ENCODE peak calls at places on chromosome 2, in four cellular contexts. R is right atrium auricular region; V is CD8-positive, alpha-beta T cell; Z is kidney. A is an unnamed sample.
A peak's percentile ranks its signal among the peaks of the same experiment; 100 is the strongest.

GRCh38 chr2:21042958-21043743 is 722 bp downstream of the APOB start:
- DNase-seq in R (no peak), V (peak; percentile 40), Z (peak; percentile 81), A (no peak)

GRCh38 chr2:64876137-64876647 is 113.0 kb upstream of the SLC1A4 start:
- DNase-seq in R (peak; percentile 75), V (no peak), Z (no peak), A (no peak)

GRCh38 chr2:228841877-228842276 is 429.2 kb downstream of the PID1 start:
- DNase-seq in R (no peak), V (no peak), Z (no peak), A (no peak)

GRCh38 chr2:64228126-64228678 is 84.0 kb upstream of the PELI1 start:
- DNase-seq in R (peak; percentile 88), V (peak; percentile 39), Z (peak; percentile 93), A (no peak)

GRCh38 chr2:165086337-165086736 is 117.5 kb downstream of the SCN3A start:
- DNase-seq in R (no peak), V (no peak), Z (no peak), A (no peak)

GRCh38 chr2:152537252-152537651 is 180.0 kb downstream of the PRPF40A start:
- DNase-seq in R (no peak), V (no peak), Z (no peak), A (no peak)

GRCh38 chr2:85106489-85107180 is 26.6 kb upstream of the TCF7L1 start:
- DNase-seq in R (no peak), V (no peak), Z (no peak), A (no peak)

GRCh38 chr2:102126169-102126568 is 16.4 kb upstream of the IL1R1 start:
- DNase-seq in R (no peak), V (no peak), Z (no peak), A (no peak)

GRCh38 chr2:241288489-241288888 is 27.0 kb downstream of the HDLBP start:
- DNase-seq in R (no peak), V (no peak), Z (no peak), A (no peak)

GRCh38 chr2:24628746-24629145 is 137.7 kb downstream of the NCOA1 start:
- DNase-seq in R (no peak), V (no peak), Z (no peak), A (no peak)

GRCh38 chr2:179235463-179236108 is 29.0 kb downstream of the SESTD1 start:
- DNase-seq in R (no peak), V (no peak), Z (no peak), A (no peak)

GRCh38 chr2:185628985-185629384 is 109.6 kb upstream of the FSIP2 start:
- DNase-seq in R (no peak), V (no peak), Z (no peak), A (no peak)

GRCh38 chr2:220277445-220277960 is 650.1 kb downstream of the SLC4A3 start:
- DNase-seq in R (peak; percentile 79), V (no peak), Z (no peak), A (no peak)

GRCh38 chr2:10448646-10449480 is 736 bp upstream of the ODC1 start:
- DNase-seq in R (peak; percentile 84), V (peak; percentile 89), Z (peak; percentile 97), A (no peak)

GRCh38 chr2:181754136-181754535 is 73.8 kb upstream of the NEUROD1 start:
- DNase-seq in R (no peak), V (no peak), Z (no peak), A (no peak)

GRCh38 chr2:43051316-43051715 is 175.1 kb downstream of the ZFP36L2 start:
- DNase-seq in R (no peak), V (peak; percentile 22), Z (no peak), A (no peak)

GRCh38 chr2:39730685-39731302 is 48.3 kb downstream of the THUMPD2 start:
- DNase-seq in R (no peak), V (no peak), Z (no peak), A (no peak)

GRCh38 chr2:105393373-105394055 is 5.3 kb downstream of the FHL2 start:
- DNase-seq in R (peak; percentile 66), V (no peak), Z (no peak), A (no peak)

DNA sequence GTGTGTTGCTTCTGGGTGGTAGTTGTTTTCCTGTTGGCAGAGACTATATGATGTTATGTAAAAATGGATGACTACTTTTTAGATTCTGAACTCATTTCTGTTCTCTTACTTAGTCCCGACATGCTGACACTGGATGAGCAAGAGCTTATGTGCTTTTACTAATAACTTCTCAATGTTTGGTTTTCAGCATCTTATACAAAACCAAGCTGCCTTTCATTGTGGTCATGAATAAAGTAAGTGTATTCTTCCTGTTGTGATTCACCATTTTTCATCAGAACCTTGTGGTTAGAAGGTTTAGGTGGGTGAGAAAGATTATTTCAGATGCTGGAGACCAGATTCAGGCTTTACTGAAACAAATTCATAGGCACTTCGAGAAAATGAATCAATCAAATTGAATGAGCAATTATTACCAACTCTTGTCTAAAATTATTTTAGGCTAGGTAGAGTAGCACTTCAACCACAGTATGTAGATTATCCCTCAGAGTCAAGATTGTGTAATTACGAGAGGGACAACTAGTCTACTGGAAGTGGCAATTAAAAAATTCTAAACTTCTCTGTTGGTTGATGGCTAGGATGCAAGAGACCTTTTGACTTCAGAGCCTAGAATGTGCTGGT is 9.3 kb downstream of the GPN1 start:
- DNase-seq in R (no peak), V (no peak), Z (no peak), A (no peak)
- H3K36me3 ChIP-seq in R (peaks cover 85% of the 10 kb centered on the region), V (peaks cover 45% of the 10 kb centered on the region), Z (peaks cover 56% of the 10 kb centered on the region), A (peaks cover 8% of the 10 kb centered on the region)

GRCh38 chr2:217932661-217933325 is 70.0 kb downstream of the TNS1 start:
- DNase-seq in R (no peak), V (no peak), Z (peak; percentile 66), A (no peak)
- TF ChIP-seq CTCF in R (no peak), V (no peak), Z (peak; percentile 9), A (no peak)

DNA sequence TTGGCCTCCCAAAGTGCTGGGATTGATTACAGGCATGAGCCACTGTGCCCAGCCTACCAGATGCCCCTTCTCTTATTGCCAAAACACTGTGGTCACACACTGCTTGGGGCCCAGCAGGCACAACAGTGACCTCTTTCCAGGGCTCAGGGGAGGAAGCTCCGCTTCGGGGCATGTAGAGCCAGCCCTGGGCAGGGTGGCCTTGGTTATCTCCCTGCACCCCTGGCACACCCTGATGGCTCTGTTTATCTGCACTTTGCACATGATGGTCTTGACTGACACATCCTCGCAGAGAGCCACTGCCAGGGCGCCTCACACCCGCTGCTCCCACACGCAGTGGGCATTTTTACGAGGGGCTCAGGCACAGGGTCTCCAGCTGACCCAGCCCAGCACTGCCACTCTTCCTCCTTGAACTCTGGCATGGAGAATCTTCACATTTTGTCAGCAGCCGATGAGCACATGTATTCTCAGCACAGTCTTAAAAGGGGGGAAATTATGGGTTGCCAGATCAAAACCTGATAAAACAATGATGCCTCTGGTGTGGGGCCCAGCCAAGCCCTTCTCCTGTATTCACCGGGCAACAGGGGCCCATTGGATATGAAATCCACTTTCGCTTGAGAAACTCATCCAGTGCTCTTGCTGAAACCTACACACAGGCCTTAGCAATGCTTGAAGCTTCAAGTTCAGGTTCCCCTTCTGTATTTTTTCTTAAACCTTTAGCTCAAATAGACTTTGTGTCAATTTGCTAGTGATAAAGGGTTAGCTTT is 5.9 kb downstream of the GYPC start:
- DNase-seq in R (no peak), V (no peak), Z (no peak), A (no peak)
- H3K4me3 ChIP-seq in R (no peak overlapping the region), V (peak overlapping the region; percentile 32), Z (no peak overlapping the region), A (no peak overlapping the region)

GRCh38 chr2:119960821-119961220 is 52.1 kb upstream of the EPB41L5 start:
- DNase-seq in R (no peak), V (no peak), Z (no peak), A (no peak)
- H3K36me3 ChIP-seq in R (peaks cover 28% of the 10 kb centered on the region), V (peaks cover 54% of the 10 kb centered on the region), Z (peaks cover 15% of the 10 kb centered on the region), A (no peaks in the 10 kb centered on the region)

GRCh38 chr2:202067589-202067988 is 5.5 kb upstream of the KIAA2012 start:
- DNase-seq in R (no peak), V (no peak), Z (no peak), A (no peak)

GRCh38 chr2:202069189-202070050 is 3.6 kb upstream of the KIAA2012 start:
- DNase-seq in R (no peak), V (no peak), Z (no peak), A (no peak)

GRCh38 chr2:202071107-202071506 is 1.9 kb upstream of the KIAA2012 start:
- DNase-seq in R (no peak), V (no peak), Z (no peak), A (no peak)

GRCh38 chr2:202072737-202073396 is at the start of gene KIAA2012:
- DNase-seq in R (no peak), V (no peak), Z (no peak), A (no peak)

DNA sequence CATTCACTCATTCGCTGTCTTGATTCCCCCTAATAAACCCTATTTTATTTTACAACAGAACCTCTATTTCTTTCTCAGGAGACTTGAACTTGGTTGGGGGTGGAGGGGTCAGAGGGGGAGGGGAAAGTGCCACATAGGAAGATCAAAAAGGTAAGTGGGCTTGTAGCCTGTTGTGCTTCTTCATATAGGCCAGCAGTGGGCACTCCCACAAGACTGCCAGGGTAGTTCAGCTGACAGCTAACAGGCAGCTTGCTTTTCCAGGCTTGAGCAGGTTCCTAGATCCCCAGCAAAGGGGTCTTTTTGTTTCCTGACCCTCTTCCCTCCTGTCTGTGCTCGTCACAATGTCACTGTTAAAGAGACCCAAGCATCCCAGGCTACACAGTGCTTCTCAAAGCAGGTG is 829 bp upstream of the KIAA2012 start:
- DNase-seq in R (no peak), V (no peak), Z (no peak), A (no peak)
- TF ChIP-seq CTCF in R (no peak), V (no peak), Z (no peak), A (no peak)

DNA sequence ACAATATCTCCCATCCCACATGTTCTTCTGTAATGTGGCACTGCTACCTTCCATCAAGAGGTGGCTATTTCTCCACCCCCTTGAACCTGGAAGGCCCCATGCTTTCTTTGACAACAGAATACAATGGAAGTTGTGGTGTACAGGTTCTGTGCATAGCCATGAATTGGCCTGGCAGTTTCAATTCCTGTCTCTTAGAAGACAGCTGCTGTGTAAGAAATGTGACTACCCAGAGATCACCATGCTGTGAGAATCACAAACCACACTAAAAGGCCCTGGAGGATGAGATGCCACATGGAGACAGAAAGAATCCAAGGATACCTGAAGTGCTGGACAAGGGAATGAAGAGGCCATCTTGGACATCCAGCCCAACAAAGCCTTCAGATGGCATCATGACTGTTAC is 47.8 kb upstream of the EHBP1 start:
- DNase-seq in R (no peak), V (no peak), Z (no peak), A (no peak)
- H3K4me3 ChIP-seq in R (no peak overlapping the region), V (no peak overlapping the region), Z (no peak overlapping the region), A (no peak overlapping the region)

DNA sequence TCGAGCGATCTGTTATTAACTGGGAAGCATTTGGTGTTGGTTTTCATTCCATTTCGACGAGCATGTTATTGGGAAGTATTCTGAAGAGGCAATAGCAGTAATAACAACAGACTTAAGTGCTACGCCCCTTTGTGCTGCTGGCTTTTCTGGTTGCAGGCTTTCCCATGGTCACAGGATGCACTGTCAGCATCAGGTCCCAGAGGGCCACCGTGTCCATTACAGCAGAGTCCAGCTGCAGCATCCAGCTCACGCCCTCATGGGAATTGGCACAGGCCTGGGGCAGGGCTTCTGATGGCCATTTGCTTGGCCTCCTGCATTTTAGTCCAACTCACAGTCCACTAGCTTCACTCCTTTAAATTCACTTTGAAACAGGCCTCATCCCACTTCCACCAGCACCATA is 44.4 kb downstream of the BCL2L11 start:
- DNase-seq in R (no peak), V (no peak), Z (no peak), A (no peak)
- H3K36me3 ChIP-seq in R (peaks cover 4% of the 10 kb centered on the region), V (peaks cover 5% of the 10 kb centered on the region), Z (peaks cover 12% of the 10 kb centered on the region), A (no peaks in the 10 kb centered on the region)

DNA sequence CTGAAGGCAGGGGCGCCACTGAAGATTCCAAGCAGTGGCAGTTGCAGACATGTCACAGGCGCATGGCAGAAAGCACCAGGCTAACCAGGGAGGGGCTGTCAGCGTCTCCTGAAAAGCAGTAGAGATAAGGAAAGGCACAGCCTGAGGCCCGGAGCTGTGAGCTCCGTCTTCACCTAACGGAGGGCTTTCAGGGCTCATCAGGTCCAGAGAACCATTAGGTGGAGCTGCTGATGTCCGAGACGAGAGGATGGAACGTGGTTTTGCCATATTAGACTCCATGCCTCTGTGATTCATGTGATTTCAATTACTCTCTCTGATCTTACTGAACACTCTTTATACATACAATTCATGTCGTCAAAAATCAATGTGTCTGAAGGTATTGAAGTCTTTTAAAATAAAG is 120.3 kb upstream of the RAB6C start:
- DNase-seq in R (no peak), V (no peak), Z (peak; percentile 37), A (no peak)
- TF ChIP-seq CTCF in R (no peak), V (no peak), Z (no peak), A (no peak)

A was measured in vagina.